ENCODE peak calls at places on chromosomes 2 and 18, in eight cellular contexts. One of them, this sample, is unnamed.

GRCh38 chr2:204177977-204178522 is 241.5 kb downstream of the ICOS start:
- DNase-seq in HCT116: peak
- DNase-seq in AG04449: no peak
- DNase-seq in fibroblast of lung: no peak
- DNase-seq in lower lobe of right lung: peak
- DNase-seq in PC-3: peak
- DNase-seq in fibroblast of pulmonary artery: peak
- DNase-seq in GM23338: peak
- DNase-seq in this sample: peak

GRCh38 chr2:108492364-108492763 is 41.9 kb upstream of the LIMS1 start:
- DNase-seq in HCT116: no peak
- DNase-seq in AG04449: peak
- DNase-seq in fibroblast of lung: peak
- DNase-seq in lower lobe of right lung: no peak
- DNase-seq in PC-3: peak
- DNase-seq in fibroblast of pulmonary artery: peak
- DNase-seq in GM23338: no peak
- DNase-seq in this sample: no peak

GRCh38 chr2:191738667-191739066 is 60.7 kb downstream of the NABP1 start:
- DNase-seq in HCT116: no peak
- DNase-seq in AG04449: no peak
- DNase-seq in fibroblast of lung: peak
- DNase-seq in lower lobe of right lung: no peak
- DNase-seq in PC-3: no peak
- DNase-seq in fibroblast of pulmonary artery: no peak
- DNase-seq in GM23338: no peak
- DNase-seq in this sample: no peak

GRCh38 chr18:3970929-3971328 is 484.2 kb downstream of the DLGAP1 start:
- DNase-seq in HCT116: no peak
- DNase-seq in AG04449: no peak
- DNase-seq in fibroblast of lung: no peak
- DNase-seq in lower lobe of right lung: no peak
- DNase-seq in PC-3: no peak
- DNase-seq in fibroblast of pulmonary artery: no peak
- DNase-seq in GM23338: peak
- DNase-seq in this sample: no peak

GRCh38 chr18:49682301-49683190 is 120.7 kb downstream of the LIPG start:
- DNase-seq in HCT116: no peak
- DNase-seq in AG04449: no peak
- DNase-seq in fibroblast of lung: peak
- DNase-seq in lower lobe of right lung: no peak
- DNase-seq in PC-3: no peak
- DNase-seq in fibroblast of pulmonary artery: peak
- DNase-seq in GM23338: no peak
- DNase-seq in this sample: no peak

GRCh38 chr2:170291474-170291873 is 113.5 kb downstream of the MYO3B start:
- DNase-seq in HCT116: no peak
- DNase-seq in AG04449: no peak
- DNase-seq in fibroblast of lung: no peak
- DNase-seq in lower lobe of right lung: no peak
- DNase-seq in PC-3: no peak
- DNase-seq in fibroblast of pulmonary artery: no peak
- DNase-seq in GM23338: no peak
- DNase-seq in this sample: no peak

GRCh38 chr2:68043719-68044498 is 18.9 kb downstream of the C1D start:
- DNase-seq in HCT116: no peak
- DNase-seq in AG04449: no peak
- DNase-seq in fibroblast of lung: peak
- DNase-seq in lower lobe of right lung: no peak
- DNase-seq in PC-3: peak
- DNase-seq in fibroblast of pulmonary artery: peak
- DNase-seq in GM23338: no peak
- DNase-seq in this sample: no peak

GRCh38 chr2:191246820-191247380 is 1.7 kb downstream of the MYO1B start:
- DNase-seq in HCT116: no peak
- DNase-seq in AG04449: no peak
- DNase-seq in fibroblast of lung: peak
- DNase-seq in lower lobe of right lung: no peak
- DNase-seq in PC-3: peak
- DNase-seq in fibroblast of pulmonary artery: peak
- DNase-seq in GM23338: no peak
- DNase-seq in this sample: no peak

GRCh38 chr18:48361801-48362200 is 47.4 kb downstream of the ZBTB7C start:
- DNase-seq in HCT116: no peak
- DNase-seq in AG04449: no peak
- DNase-seq in fibroblast of lung: no peak
- DNase-seq in lower lobe of right lung: no peak
- DNase-seq in PC-3: no peak
- DNase-seq in fibroblast of pulmonary artery: no peak
- DNase-seq in GM23338: no peak
- DNase-seq in this sample: no peak

GRCh38 chr2:7646661-7647060 is 729.4 kb downstream of the RNF144A start:
- DNase-seq in HCT116: no peak
- DNase-seq in AG04449: no peak
- DNase-seq in fibroblast of lung: peak
- DNase-seq in lower lobe of right lung: no peak
- DNase-seq in PC-3: no peak
- DNase-seq in fibroblast of pulmonary artery: no peak
- DNase-seq in GM23338: no peak
- DNase-seq in this sample: no peak

GRCh38 chr2:224039080-224039769 is at the start of gene SERPINE2:
- DNase-seq in HCT116: peak
- DNase-seq in AG04449: no peak
- DNase-seq in fibroblast of lung: peak
- DNase-seq in lower lobe of right lung: no peak
- DNase-seq in PC-3: peak
- DNase-seq in fibroblast of pulmonary artery: peak
- DNase-seq in GM23338: peak
- DNase-seq in this sample: no peak

GRCh38 chr2:24359129-24359528 is 1.2 kb downstream of the ITSN2 start:
- DNase-seq in HCT116: no peak
- DNase-seq in AG04449: no peak
- DNase-seq in fibroblast of lung: no peak
- DNase-seq in lower lobe of right lung: no peak
- DNase-seq in PC-3: peak
- DNase-seq in fibroblast of pulmonary artery: no peak
- DNase-seq in GM23338: no peak
- DNase-seq in this sample: no peak

GRCh38 chr2:96955694-96956610 is 30.4 kb downstream of the FAM178B start:
- DNase-seq in HCT116: no peak
- DNase-seq in AG04449: no peak
- DNase-seq in fibroblast of lung: no peak
- DNase-seq in lower lobe of right lung: no peak
- DNase-seq in PC-3: no peak
- DNase-seq in fibroblast of pulmonary artery: no peak
- DNase-seq in GM23338: no peak
- DNase-seq in this sample: no peak

GRCh38 chr2:212013656-212014055 is 524.9 kb downstream of the ERBB4 start:
- DNase-seq in HCT116: no peak
- DNase-seq in AG04449: no peak
- DNase-seq in fibroblast of lung: no peak
- DNase-seq in lower lobe of right lung: no peak
- DNase-seq in PC-3: no peak
- DNase-seq in fibroblast of pulmonary artery: no peak
- DNase-seq in GM23338: no peak
- DNase-seq in this sample: no peak

GRCh38 chr2:63862802-63863201 is 21.1 kb downstream of the UGP2 start:
- DNase-seq in HCT116: peak
- DNase-seq in AG04449: no peak
- DNase-seq in fibroblast of lung: peak
- DNase-seq in lower lobe of right lung: no peak
- DNase-seq in PC-3: peak
- DNase-seq in fibroblast of pulmonary artery: peak
- DNase-seq in GM23338: no peak
- DNase-seq in this sample: no peak

GRCh38 chr2:229780856-229781773 is 66.8 kb upstream of the DNER start:
- DNase-seq in HCT116: peak
- DNase-seq in AG04449: no peak
- DNase-seq in fibroblast of lung: peak
- DNase-seq in lower lobe of right lung: no peak
- DNase-seq in PC-3: peak
- DNase-seq in fibroblast of pulmonary artery: peak
- DNase-seq in GM23338: peak
- DNase-seq in this sample: no peak

GRCh38 chr2:186098821-186099220 is 360.2 kb downstream of the FSIP2 start:
- DNase-seq in HCT116: no peak
- DNase-seq in AG04449: no peak
- DNase-seq in fibroblast of lung: peak
- DNase-seq in lower lobe of right lung: no peak
- DNase-seq in PC-3: no peak
- DNase-seq in fibroblast of pulmonary artery: peak
- DNase-seq in GM23338: no peak
- DNase-seq in this sample: no peak

GRCh38 chr2:178280261-178280852 is 86.0 kb downstream of the OSBPL6 start:
- DNase-seq in HCT116: peak
- DNase-seq in AG04449: no peak
- DNase-seq in fibroblast of lung: peak
- DNase-seq in lower lobe of right lung: no peak
- DNase-seq in PC-3: peak
- DNase-seq in fibroblast of pulmonary artery: peak
- DNase-seq in GM23338: peak
- DNase-seq in this sample: no peak

DNA sequence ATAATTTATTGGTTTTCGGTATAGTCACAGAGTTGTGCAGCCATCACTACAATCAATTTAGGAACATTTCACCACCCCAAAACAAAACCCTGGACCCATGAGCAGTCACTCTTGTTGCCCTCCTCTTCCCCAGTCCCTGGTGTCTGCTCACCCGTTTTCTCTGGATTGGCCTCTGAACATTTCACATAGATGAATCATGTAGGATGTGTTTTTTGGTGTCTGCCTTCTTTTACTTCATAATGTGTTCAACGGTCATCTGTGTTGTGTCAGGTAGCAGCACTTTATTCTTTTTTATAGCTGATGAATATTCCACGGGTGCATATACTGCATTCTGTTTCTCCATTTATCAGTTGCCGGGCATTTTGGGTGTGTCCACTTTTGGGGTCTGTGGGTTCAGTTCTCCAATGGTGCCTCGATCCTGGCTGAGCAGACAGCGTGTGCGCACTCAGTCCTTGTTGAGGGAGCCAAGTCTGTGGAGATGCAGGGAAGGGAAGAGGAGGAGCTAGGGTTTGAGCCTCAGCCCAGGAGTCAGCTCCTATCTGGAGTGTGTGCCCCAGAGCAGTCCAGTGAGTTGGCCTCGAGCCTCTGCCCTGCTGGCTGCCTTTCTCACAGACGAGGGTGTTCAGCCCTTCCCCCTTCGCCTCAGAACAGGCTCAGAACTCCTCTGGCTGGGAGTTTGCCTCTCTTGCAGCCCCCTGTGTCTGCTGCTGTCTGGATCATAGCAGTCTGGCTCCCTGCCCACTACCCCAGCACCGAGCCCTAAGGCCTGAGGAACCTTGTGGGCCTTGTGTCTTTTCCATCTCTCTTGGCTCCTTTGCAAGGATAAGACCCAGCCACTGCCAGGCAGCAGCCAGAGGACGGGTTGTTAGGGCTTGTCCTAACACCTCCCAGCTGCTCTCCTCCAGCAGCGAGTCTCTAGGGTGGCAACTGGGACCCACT is 18.0 kb downstream of the C2orf74 start:
- DNase-seq in HCT116: no peak
- DNase-seq in AG04449: no peak
- DNase-seq in fibroblast of lung: peak
- DNase-seq in lower lobe of right lung: no peak
- DNase-seq in PC-3: peak
- DNase-seq in fibroblast of pulmonary artery: peak
- DNase-seq in GM23338: peak
- DNase-seq in this sample: no peak
- H3K4me3 ChIP-seq in HCT116: no peak
- H3K4me3 ChIP-seq in AG04449: no peak
- H3K4me3 ChIP-seq in fibroblast of lung: peak
- H3K4me3 ChIP-seq in lower lobe of right lung: no peak
- H3K4me3 ChIP-seq in PC-3: peak
- H3K4me3 ChIP-seq in fibroblast of pulmonary artery: peak
- H3K4me3 ChIP-seq in GM23338: no peak
- H3K4me3 ChIP-seq in this sample: peak

GRCh38 chr2:56684371-56684770 is 500.6 kb downstream of the CCDC85A start:
- DNase-seq in HCT116: no peak
- DNase-seq in AG04449: no peak
- DNase-seq in fibroblast of lung: no peak
- DNase-seq in lower lobe of right lung: no peak
- DNase-seq in PC-3: no peak
- DNase-seq in fibroblast of pulmonary artery: no peak
- DNase-seq in GM23338: no peak
- DNase-seq in this sample: no peak
- H3K4me3 ChIP-seq in HCT116: no peak
- H3K4me3 ChIP-seq in AG04449: no peak
- H3K4me3 ChIP-seq in fibroblast of lung: no peak
- H3K4me3 ChIP-seq in lower lobe of right lung: no peak
- H3K4me3 ChIP-seq in PC-3: no peak
- H3K4me3 ChIP-seq in fibroblast of pulmonary artery: no peak
- H3K4me3 ChIP-seq in GM23338: no peak
- H3K4me3 ChIP-seq in this sample: no peak

GRCh38 chr2:241985986-241986329 is 116.4 kb downstream of the RTP5 start:
- DNase-seq in HCT116: no peak
- DNase-seq in AG04449: no peak
- DNase-seq in fibroblast of lung: no peak
- DNase-seq in lower lobe of right lung: no peak
- DNase-seq in PC-3: no peak
- DNase-seq in fibroblast of pulmonary artery: no peak
- DNase-seq in GM23338: no peak
- DNase-seq in this sample: no peak
- H3K4me3 ChIP-seq in HCT116: no peak
- H3K4me3 ChIP-seq in AG04449: no peak
- H3K4me3 ChIP-seq in fibroblast of lung: no peak
- H3K4me3 ChIP-seq in lower lobe of right lung: no peak
- H3K4me3 ChIP-seq in PC-3: no peak
- H3K4me3 ChIP-seq in fibroblast of pulmonary artery: no peak
- H3K4me3 ChIP-seq in GM23338: no peak
- H3K4me3 ChIP-seq in this sample: no peak

GRCh38 chr2:172437419-172438063 is 10.2 kb downstream of the ITGA6 start:
- DNase-seq in HCT116: no peak
- DNase-seq in AG04449: no peak
- DNase-seq in fibroblast of lung: no peak
- DNase-seq in lower lobe of right lung: no peak
- DNase-seq in PC-3: no peak
- DNase-seq in fibroblast of pulmonary artery: no peak
- DNase-seq in GM23338: no peak
- DNase-seq in this sample: peak

GRCh38 chr2:172436889-172437288 is 9.5 kb downstream of the ITGA6 start:
- DNase-seq in HCT116: no peak
- DNase-seq in AG04449: no peak
- DNase-seq in fibroblast of lung: no peak
- DNase-seq in lower lobe of right lung: no peak
- DNase-seq in PC-3: no peak
- DNase-seq in fibroblast of pulmonary artery: no peak
- DNase-seq in GM23338: no peak
- DNase-seq in this sample: no peak

GRCh38 chr2:172435608-172435911 is 8.2 kb downstream of the ITGA6 start:
- DNase-seq in HCT116: no peak
- DNase-seq in AG04449: no peak
- DNase-seq in fibroblast of lung: no peak
- DNase-seq in lower lobe of right lung: no peak
- DNase-seq in PC-3: no peak
- DNase-seq in fibroblast of pulmonary artery: no peak
- DNase-seq in GM23338: no peak
- DNase-seq in this sample: no peak

GRCh38 chr2:172433169-172433568 is 5.8 kb downstream of the ITGA6 start:
- DNase-seq in HCT116: no peak
- DNase-seq in AG04449: no peak
- DNase-seq in fibroblast of lung: no peak
- DNase-seq in lower lobe of right lung: no peak
- DNase-seq in PC-3: no peak
- DNase-seq in fibroblast of pulmonary artery: no peak
- DNase-seq in GM23338: no peak
- DNase-seq in this sample: no peak

GRCh38 chr2:172434821-172435607 is 7.6 kb downstream of the ITGA6 start:
- DNase-seq in HCT116: no peak
- DNase-seq in AG04449: no peak
- DNase-seq in fibroblast of lung: peak
- DNase-seq in lower lobe of right lung: no peak
- DNase-seq in PC-3: no peak
- DNase-seq in fibroblast of pulmonary artery: no peak
- DNase-seq in GM23338: peak
- DNase-seq in this sample: no peak
- H3K4me3 ChIP-seq in HCT116: no peak
- H3K4me3 ChIP-seq in AG04449: no peak
- H3K4me3 ChIP-seq in fibroblast of lung: no peak
- H3K4me3 ChIP-seq in lower lobe of right lung: no peak
- H3K4me3 ChIP-seq in PC-3: no peak
- H3K4me3 ChIP-seq in fibroblast of pulmonary artery: no peak
- H3K4me3 ChIP-seq in GM23338: peak
- H3K4me3 ChIP-seq in this sample: no peak